ENCODE peak calls at places on chromosomes 13 and 19, in nine cellular contexts. W is CD4-positive, alpha-beta T cell; S is fibroblast of pulmonary artery; J is neural crest cell; N is PC-3; X is IMR-90; Q is neural progenitor cell; V is CD8-positive, alpha-beta T cell; A is cardiac muscle cell. C is an unnamed sample.

GRCh38 chr13:101649490-101650126 is 197.1 kb downstream of the ITGBL1 start:
- DNase-seq in Q (no peak), S (peak; percentile 72), W (no peak), V (no peak), A (no peak), J (no peak), X (peak; percentile 74), N (peak; percentile 88), C (no peak)

GRCh38 chr13:51924756-51925544 is 63.2 kb downstream of the CCDC70 start:
- DNase-seq in N (no peak), X (no peak), S (no peak), Q (no peak), V (no peak), J (no peak), A (no peak), W (no peak), C (no peak)

GRCh38 chr19:33670398-33670797 is 48.6 kb downstream of the CHST8 start:
- DNase-seq in A (no peak), Q (no peak), X (no peak), W (no peak), V (no peak), S (no peak), J (no peak), N (no peak), C (peak; percentile 9)

GRCh38 chr13:113411216-113412023 is 41.9 kb downstream of the ADPRHL1 start:
- DNase-seq in A (no peak), Q (peak; percentile 1), S (peak; percentile 70), V (no peak), W (no peak), X (peak; percentile 99), J (no peak), N (peak; percentile 86), C (peak; percentile 71)

GRCh38 chr19:55519461-55520311 is 17.2 kb downstream of the SBK2 start:
- DNase-seq in A (no peak), N (peak; percentile 87), X (peak; percentile 98), S (peak; percentile 72), J (no peak), V (no peak), Q (no peak), W (no peak), C (no peak)

GRCh38 chr13:94454334-94454733 is 25.1 kb downstream of the DCT start:
- DNase-seq in X (no peak), S (no peak), V (no peak), J (no peak), Q (no peak), A (no peak), N (no peak), W (no peak), C (no peak)

GRCh38 chr13:20118268-20119140 is 42.3 kb downstream of the GJA3 start:
- DNase-seq in V (peak; percentile 34), S (peak; percentile 32), X (no peak), Q (peak; percentile 63), N (peak; percentile 26), A (peak; percentile 36), W (peak; percentile 52), J (peak; percentile 23), C (no peak)

GRCh38 chr13:41054919-41055619 is 6.2 kb upstream of the WBP4 start:
- DNase-seq in J (no peak), W (no peak), N (no peak), S (no peak), A (no peak), V (no peak), Q (peak; percentile 31), X (no peak), C (no peak)

GRCh38 chr13:93233997-93234416 is 7.4 kb downstream of the GPC6 start:
- DNase-seq in N (no peak), X (no peak), Q (peak; percentile 32), S (no peak), A (no peak), J (no peak), W (no peak), V (no peak), C (no peak)

GRCh38 chr13:44576396-44577235 is 486 bp upstream of the TSC22D1 start:
- DNase-seq in A (peak; percentile 52), X (no peak), S (peak; percentile 11), W (no peak), Q (peak; percentile 62), V (peak; percentile 20), J (peak; percentile 23), N (no peak), C (no peak)

GRCh38 chr13:111049791-111050538 is 65.1 kb upstream of the ARHGEF7 start:
- DNase-seq in N (peak; percentile 35), W (no peak), A (peak; percentile 11), J (no peak), S (peak; percentile 42), Q (peak; percentile 46), X (no peak), V (no peak), C (no peak)

GRCh38 chr13:21342699-21343442 is 116.2 kb downstream of the ZDHHC20 start:
- DNase-seq in S (no peak), W (no peak), Q (no peak), J (no peak), X (no peak), A (no peak), V (no peak), N (no peak), C (no peak)

GRCh38 chr19:11138659-11139526 is 16.7 kb downstream of the SPC24 start:
- DNase-seq in N (peak; percentile 89), S (peak; percentile 79), X (peak; percentile 77), J (no peak), Q (peak; percentile 78), W (no peak), V (no peak), A (peak; percentile 42), C (peak; percentile 90)

GRCh38 chr19:11142528-11143171 is 12.9 kb downstream of the SPC24 start:
- DNase-seq in V (no peak), A (peak; percentile 86), J (no peak), Q (peak; percentile 78), N (peak; percentile 99), S (peak; percentile 98), X (peak; percentile 95), W (no peak), C (peak; percentile 90)

GRCh38 chr19:11145147-11145924 is 10.2 kb downstream of the SPC24 start:
- DNase-seq in A (no peak), J (no peak), N (no peak), S (no peak), Q (no peak), W (no peak), X (no peak), V (no peak), C (no peak)

GRCh38 chr19:11140896-11141295 is 14.7 kb downstream of the SPC24 start:
- DNase-seq in X (no peak), A (no peak), Q (no peak), V (no peak), N (no peak), S (no peak), J (no peak), W (no peak), C (no peak)

DNA sequence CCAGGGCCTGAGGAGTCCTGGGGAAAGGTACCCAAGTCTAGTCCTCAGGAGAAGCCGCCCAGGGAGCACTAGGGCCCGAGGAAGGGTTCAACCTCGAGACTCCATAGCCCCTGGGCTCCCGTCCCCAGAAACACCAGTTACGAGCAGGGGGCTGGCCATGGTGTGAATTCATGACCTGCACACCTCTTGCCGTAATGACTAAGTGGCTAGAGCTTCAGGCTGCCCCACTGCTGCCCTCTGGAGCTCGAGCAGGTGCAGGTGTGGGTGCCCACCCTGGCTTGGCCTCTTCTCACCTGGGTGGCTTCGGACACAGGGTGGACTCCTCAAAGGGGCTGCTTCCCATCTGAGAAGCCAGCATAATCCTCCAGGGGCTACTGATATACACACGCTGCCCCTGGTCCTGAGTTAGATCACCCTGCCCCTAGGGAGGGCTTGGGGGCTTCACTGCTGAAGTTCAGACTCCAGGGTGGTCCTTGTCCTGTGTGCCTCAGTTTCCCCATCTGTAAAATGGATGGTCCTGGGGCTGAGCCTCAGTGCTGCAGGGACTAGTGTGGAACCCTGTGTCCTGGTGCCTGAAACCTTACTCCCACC is 13.6 kb downstream of the SPC24 start:
- DNase-seq in Q (no peak), W (no peak), V (no peak), S (no peak), A (no peak), X (no peak), J (no peak), N (peak; percentile 39), C (no peak)
- TF ChIP-seq CTCF in Q (no peak), W (no peak), V (no peak), S (no peak), A (no peak), X (no peak), J (no peak), N (peak; percentile 70), C (no peak)

DNA sequence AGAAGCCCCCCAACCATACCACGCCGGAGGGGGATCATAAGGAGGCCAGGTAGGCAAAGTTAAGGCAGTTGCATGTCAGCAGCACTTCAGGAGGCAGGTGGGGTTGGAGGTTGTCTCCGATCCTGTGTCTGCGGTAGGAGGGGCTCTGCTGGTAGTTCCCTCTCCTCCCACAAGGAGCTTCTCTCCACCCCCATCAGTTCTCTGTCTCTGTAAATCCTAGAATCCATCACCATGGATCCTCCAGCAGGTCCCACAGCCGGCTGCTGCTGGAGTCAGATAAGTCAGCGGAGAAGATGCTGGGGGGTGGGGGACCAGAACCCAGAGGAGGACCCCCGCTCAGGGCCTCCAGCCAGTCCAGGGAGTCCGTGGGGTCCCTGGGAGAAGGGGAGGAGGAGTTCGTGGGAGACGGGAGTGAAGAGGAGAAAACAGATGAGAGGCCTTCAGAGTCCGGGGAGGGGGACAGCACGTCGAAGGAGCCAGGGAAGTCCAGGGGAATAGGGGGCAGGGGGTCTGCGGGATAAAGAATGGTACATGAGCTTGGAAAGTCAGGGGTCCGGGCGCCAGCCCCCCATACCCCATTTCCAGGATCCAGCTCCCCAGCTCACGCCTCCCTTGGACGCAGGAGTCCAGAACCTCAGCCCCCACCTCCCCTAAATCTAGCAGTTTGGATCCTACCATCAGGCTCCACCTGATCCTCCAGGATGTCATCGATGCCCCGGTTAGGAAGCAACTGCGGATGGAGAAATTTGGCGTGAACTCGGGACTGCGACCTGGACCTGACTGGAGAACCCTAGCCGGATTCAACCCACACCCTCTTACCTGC is 6.3 kb downstream of the MAMSTR start:
- DNase-seq in N (no peak), S (no peak), W (no peak), X (peak; percentile 31), V (no peak), Q (peak; percentile 74), A (no peak), J (no peak), C (no peak)
- TF ChIP-seq CTCF in N (no peak), S (peak; percentile 31), W (no peak), X (peak; percentile 30), V (peak; percentile 28), Q (peak; percentile 39), A (peak; percentile 38), J (peak; percentile 51), C (no peak)

DNA sequence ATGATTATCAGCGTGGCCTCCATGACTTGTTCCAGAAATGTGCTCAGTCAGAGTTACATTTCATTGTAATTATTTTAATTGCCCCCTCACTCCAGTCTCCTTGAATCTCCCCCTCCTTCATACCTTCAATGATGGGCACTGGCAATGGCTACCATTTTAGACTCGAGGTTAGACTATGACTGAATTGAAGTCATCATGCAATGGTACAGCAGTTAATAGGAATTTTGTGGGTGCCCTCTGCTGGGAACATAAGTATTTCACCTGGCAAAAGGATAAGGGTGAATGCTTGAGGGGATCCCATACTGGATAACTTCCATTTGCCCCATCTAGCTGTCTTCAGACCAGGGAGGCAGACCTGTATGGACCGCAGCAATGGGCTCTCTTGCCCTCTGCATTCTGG is 32.2 kb upstream of the USP12 start:
- DNase-seq in N (peak; percentile 29), V (no peak), Q (no peak), J (no peak), X (peak; percentile 31), S (peak; percentile 50), W (no peak), A (no peak), C (no peak)
- TF ChIP-seq CTCF in N (peak; percentile 47), V (no peak), Q (no peak), J (no peak), X (peak; percentile 23), S (peak; percentile 26), W (peak; percentile 29), A (peak; percentile 18), C (peak; percentile 24)

GRCh38 chr19:19672816-19673215 is 4.2 kb downstream of the ZNF101 start:
- DNase-seq in N (no peak), W (no peak), J (no peak), V (no peak), A (no peak), X (no peak), Q (no peak), S (no peak), C (no peak)
- TF ChIP-seq CTCF in N (no peak), W (no peak), J (no peak), V (no peak), A (no peak), X (no peak), Q (no peak), S (no peak), C (no peak)